ENCODE peak calls at places on chromosomes 6 and 20, in six cellular contexts. B is dorsolateral prefrontal cortex, Y is body of pancreas, M is colonic mucosa, R is MM.1S, O is uterus. P is an unnamed sample.
A peak's percentile ranks its signal among the peaks of the same experiment; 100 is the strongest.

GRCh38 chr6:50007821-50008220 is 14.0 kb downstream of the DEFB110 start:
- DNase-seq in R (no peak), O (no peak), M (no peak), B (no peak), Y (no peak), P (no peak)

GRCh38 chr20:57748601-57749130 is 38.9 kb upstream of the PMEPA1 start:
- DNase-seq in Y (peak; percentile 58), B (peak; percentile 89), O (peak; percentile 73), R (peak; percentile 34), M (peak; percentile 81), P (no peak)

GRCh38 chr6:130143709-130144108 is 79.0 kb downstream of the SAMD3 start:
- DNase-seq in R (no peak), O (no peak), B (no peak), M (no peak), Y (no peak), P (no peak)

GRCh38 chr20:52426856-52427255 is 235.3 kb upstream of the ZFP64 start:
- DNase-seq in M (no peak), O (no peak), R (no peak), Y (no peak), B (no peak), P (no peak)

GRCh38 chr6:133959667-133960368 is 6.8 kb downstream of the TBPL1 start:
- DNase-seq in R (no peak), Y (no peak), B (no peak), M (no peak), O (no peak), P (no peak)

GRCh38 chr20:18019068-18019467 is 38.6 kb downstream of the OVOL2 start:
- DNase-seq in Y (no peak), M (no peak), R (peak; percentile 25), O (no peak), B (no peak), P (peak; percentile 20)

GRCh38 chr6:30647039-30647801 is at the start of gene C6orf136:
- DNase-seq in M (peak; percentile 75), R (peak; percentile 94), O (peak; percentile 64), Y (peak; percentile 70), B (peak; percentile 94), P (peak; percentile 92)

GRCh38 chr20:62754122-62754990 is 41.9 kb upstream of the MRGBP start:
- DNase-seq in M (no peak), O (no peak), Y (no peak), B (no peak), R (no peak), P (no peak)

GRCh38 chr6:81589465-81590313 is 162.8 kb downstream of the TENT5A start:
- DNase-seq in B (no peak), M (no peak), R (no peak), Y (no peak), O (no peak), P (no peak)

GRCh38 chr6:149985506-149985937 is 21.8 kb downstream of the ULBP1 start:
- DNase-seq in R (no peak), M (no peak), Y (no peak), B (no peak), O (no peak), P (no peak)

GRCh38 chr20:63178889-63179751 is 36.8 kb downstream of the YTHDF1 start:
- DNase-seq in M (peak; percentile 35), O (no peak), B (peak; percentile 86), R (peak; percentile 20), Y (peak; percentile 22), P (peak; percentile 39)

GRCh38 chr6:394641-395289 is 3.2 kb downstream of the IRF4 start:
- DNase-seq in R (no peak), M (no peak), O (no peak), Y (no peak), B (no peak), P (no peak)

GRCh38 chr6:142463988-142464387 is 162.2 kb downstream of the ADGRG6 start:
- DNase-seq in B (no peak), R (no peak), O (no peak), Y (no peak), M (no peak), P (no peak)

GRCh38 chr6:42279144-42279781 is 61.6 kb upstream of the MRPS10 start:
- DNase-seq in B (no peak), M (peak; percentile 85), Y (no peak), R (no peak), O (peak; percentile 58), P (peak; percentile 66)

GRCh38 chr6:43510827-43511163 is 649 bp upstream of the LRRC73 start:
- DNase-seq in B (no peak), M (peak; percentile 77), O (no peak), Y (peak; percentile 31), R (no peak), P (no peak)

GRCh38 chr6:167811689-167812487 is 14.8 kb upstream of the AFDN start:
- DNase-seq in B (no peak), O (no peak), R (no peak), Y (no peak), M (no peak), P (no peak)

GRCh38 chr6:132798820-132799538 is 542 bp upstream of the SLC18B1 start:
- DNase-seq in O (peak; percentile 61), Y (peak; percentile 88), B (peak; percentile 72), R (peak; percentile 84), M (peak; percentile 87), P (peak; percentile 74)

GRCh38 chr20:8218861-8219260 is 86.8 kb downstream of the PLCB1 start:
- DNase-seq in Y (no peak), R (no peak), B (no peak), M (no peak), O (no peak), P (no peak)

GRCh38 chr20:11511816-11512215 is 405.9 kb upstream of the BTBD3 start:
- DNase-seq in B (no peak), Y (no peak), R (no peak), M (no peak), O (no peak), P (no peak)

GRCh38 chr20:25054995-25055629 is 2.8 kb downstream of the ACSS1 start:
- DNase-seq in B (no peak), Y (peak; percentile 10), M (no peak), O (no peak), R (no peak), P (no peak)

GRCh38 chr6:26439151-26439550 is 1.2 kb upstream of the BTN3A3 start:
- DNase-seq in B (no peak), O (no peak), R (no peak), M (no peak), Y (no peak), P (no peak)

GRCh38 chr6:19413323-19413722 is 423.8 kb upstream of the ID4 start:
- DNase-seq in O (no peak), Y (no peak), B (no peak), M (no peak), R (no peak), P (no peak)

GRCh38 chr6:22530506-22530905 is 38.9 kb upstream of the HDGFL1 start:
- DNase-seq in M (no peak), Y (no peak), R (no peak), B (no peak), O (no peak), P (no peak)

GRCh38 chr6:34243131-34243771 is 5.6 kb downstream of the SMIM29 start:
- DNase-seq in B (no peak), O (no peak), Y (no peak), M (no peak), R (no peak), P (no peak)

GRCh38 chr6:149007846-149008245 is 261.0 kb downstream of the UST start:
- DNase-seq in Y (no peak), R (no peak), O (no peak), B (no peak), M (no peak), P (no peak)

GRCh38 chr6:113858067-113858604 is 991 bp downstream of the MARCKS start:
- DNase-seq in M (peak; percentile 56), O (peak; percentile 48), R (peak; percentile 46), Y (peak; percentile 56), B (no peak), P (no peak)

GRCh38 chr6:104896914-104897313 is 37.2 kb upstream of the HACE1 start:
- DNase-seq in B (no peak), Y (no peak), M (no peak), O (no peak), R (no peak), P (no peak)

GRCh38 chr20:62893700-62894099 is 32.1 kb upstream of the TCFL5 start:
- DNase-seq in O (no peak), B (no peak), Y (no peak), R (no peak), M (no peak), P (no peak)

GRCh38 chr6:38077488-38078015 is 258.0 kb downstream of the ZFAND3 start:
- DNase-seq in Y (no peak), R (no peak), O (no peak), B (no peak), M (no peak), P (no peak)
- H3K4me3 ChIP-seq in Y (no peak overlapping the region), R (no peak overlapping the region), O (no peak overlapping the region), B (no peak overlapping the region), M (no peak overlapping the region), P (no peak overlapping the region)

GRCh38 chr6:14440891-14441358 is 323.4 kb downstream of the CD83 start:
- DNase-seq in M (no peak), O (no peak), Y (no peak), R (no peak), B (no peak), P (no peak)

GRCh38 chr6:14439419-14439818 is 321.8 kb downstream of the CD83 start:
- DNase-seq in O (no peak), M (no peak), Y (no peak), B (no peak), R (no peak), P (no peak)

GRCh38 chr6:14442250-14442649 is 324.7 kb downstream of the CD83 start:
- DNase-seq in R (no peak), Y (no peak), O (no peak), M (no peak), B (no peak), P (no peak)

GRCh38 chr6:14441371-14441781 is 323.8 kb downstream of the CD83 start:
- DNase-seq in O (peak; percentile 22), M (no peak), Y (no peak), B (no peak), R (no peak), P (no peak)

DNA sequence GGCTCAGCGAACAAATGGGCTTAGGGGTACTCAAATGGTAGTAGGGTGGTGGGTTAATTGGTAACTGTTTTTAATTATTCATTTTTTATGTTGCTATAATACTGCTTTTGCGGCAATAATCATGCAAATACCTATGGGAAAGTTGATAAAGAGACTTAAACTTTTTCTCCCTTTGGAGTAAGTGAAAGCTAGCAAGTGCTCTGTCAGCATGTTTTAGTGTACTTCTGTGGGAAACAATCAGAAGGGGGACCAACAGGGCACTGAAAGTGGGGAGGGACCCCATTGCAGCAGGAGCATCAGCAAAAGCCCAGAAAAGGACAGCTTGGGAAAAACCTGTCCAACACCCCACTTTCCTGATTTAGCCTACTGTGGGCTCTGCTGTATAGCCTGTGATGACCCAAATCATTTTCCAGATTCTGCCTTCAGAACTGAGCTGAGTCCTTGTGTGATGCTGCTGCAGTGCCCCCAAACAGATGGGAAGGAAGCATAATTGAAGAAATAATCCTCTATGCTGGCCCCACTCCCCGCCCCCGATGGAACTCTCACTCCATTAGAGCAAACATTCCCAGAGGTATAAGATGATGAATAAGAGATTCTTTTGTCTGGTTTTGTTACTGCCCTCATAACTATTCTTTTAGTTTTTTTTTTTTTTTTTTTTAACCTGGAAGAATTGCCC is 322.8 kb downstream of the CD83 start:
- DNase-seq in O (no peak), M (no peak), R (no peak), Y (no peak), B (no peak), P (no peak)
- H3K4me3 ChIP-seq in O (no peak overlapping the region), M (no peak overlapping the region), R (no peak overlapping the region), Y (no peak overlapping the region), B (no peak overlapping the region), P (no peak overlapping the region)

GRCh38 chr6:144331610-144332009 is 46.5 kb downstream of the UTRN start:
- DNase-seq in M (no peak), O (no peak), R (no peak), Y (no peak), B (no peak), P (no peak)
- H3K4me3 ChIP-seq in M (no peak overlapping the region), O (no peak overlapping the region), R (no peak overlapping the region), Y (no peak overlapping the region), B (no peak overlapping the region), P (no peak overlapping the region)

GRCh38 chr6:10429638-10430427 is 15.0 kb upstream of the TFAP2A start:
- DNase-seq in B (no peak), R (peak; percentile 77), O (no peak), Y (peak; percentile 45), M (no peak), P (peak; percentile 50)
- H3K4me3 ChIP-seq in B (no peak overlapping the region), R (peak overlapping the region; percentile 52), O (no peak overlapping the region), Y (no peak overlapping the region), M (no peak overlapping the region), P (no peak overlapping the region)